ENCODE peak calls at places on chromosomes 2 and 18, in ten cellular contexts. One of them, this sample, is unnamed.
A peak's percentile ranks its signal among the peaks of the same experiment; 100 is the strongest.

GRCh38 chr2:99651930-99652670 is 162.3 kb upstream of the REV1 start:
- DNase-seq in left ventricle myocardium inferior: no peak
- DNase-seq in HCT116: no peak
- DNase-seq in heart right ventricle: no peak
- DNase-seq in astrocyte: peak; percentile 81
- DNase-seq in vagina: no peak
- DNase-seq in mammary epithelial cell: peak; percentile 32
- DNase-seq in tibial artery: no peak
- DNase-seq in cardiac muscle cell: no peak
- DNase-seq in gastrocnemius medialis: no peak
- DNase-seq in this sample: no peak

GRCh38 chr2:116057538-116057937 is 1615.1 kb downstream of the DPP10 start:
- DNase-seq in left ventricle myocardium inferior: no peak
- DNase-seq in HCT116: no peak
- DNase-seq in heart right ventricle: no peak
- DNase-seq in astrocyte: no peak
- DNase-seq in vagina: no peak
- DNase-seq in mammary epithelial cell: no peak
- DNase-seq in tibial artery: no peak
- DNase-seq in cardiac muscle cell: no peak
- DNase-seq in gastrocnemius medialis: no peak
- DNase-seq in this sample: no peak

GRCh38 chr2:96815326-96816126 is 542 bp upstream of the CNNM3 start:
- DNase-seq in left ventricle myocardium inferior: no peak
- DNase-seq in HCT116: no peak
- DNase-seq in heart right ventricle: no peak
- DNase-seq in astrocyte: peak; percentile 43
- DNase-seq in vagina: no peak
- DNase-seq in mammary epithelial cell: peak; percentile 11
- DNase-seq in tibial artery: peak; percentile 42
- DNase-seq in cardiac muscle cell: no peak
- DNase-seq in gastrocnemius medialis: peak; percentile 27
- DNase-seq in this sample: no peak

GRCh38 chr18:9215221-9215933 is 78.8 kb downstream of the ANKRD12 start:
- DNase-seq in left ventricle myocardium inferior: no peak
- DNase-seq in HCT116: no peak
- DNase-seq in heart right ventricle: no peak
- DNase-seq in astrocyte: no peak
- DNase-seq in vagina: no peak
- DNase-seq in mammary epithelial cell: no peak
- DNase-seq in tibial artery: no peak
- DNase-seq in cardiac muscle cell: no peak
- DNase-seq in gastrocnemius medialis: no peak
- DNase-seq in this sample: no peak

GRCh38 chr18:62637807-62638687 is 77.3 kb upstream of the PHLPP1 start:
- DNase-seq in left ventricle myocardium inferior: no peak
- DNase-seq in HCT116: peak; percentile 44
- DNase-seq in heart right ventricle: no peak
- DNase-seq in astrocyte: no peak
- DNase-seq in vagina: no peak
- DNase-seq in mammary epithelial cell: peak; percentile 9
- DNase-seq in tibial artery: no peak
- DNase-seq in cardiac muscle cell: peak; percentile 16
- DNase-seq in gastrocnemius medialis: no peak
- DNase-seq in this sample: no peak

GRCh38 chr2:172038604-172039003 is 38.9 kb downstream of the METAP1D start:
- DNase-seq in left ventricle myocardium inferior: no peak
- DNase-seq in HCT116: no peak
- DNase-seq in heart right ventricle: no peak
- DNase-seq in astrocyte: peak; percentile 45
- DNase-seq in vagina: no peak
- DNase-seq in mammary epithelial cell: peak; percentile 88
- DNase-seq in tibial artery: no peak
- DNase-seq in cardiac muscle cell: no peak
- DNase-seq in gastrocnemius medialis: no peak
- DNase-seq in this sample: no peak

GRCh38 chr18:32383040-32383819 is 87.5 kb downstream of the GAREM1 start:
- DNase-seq in left ventricle myocardium inferior: no peak
- DNase-seq in HCT116: peak; percentile 69
- DNase-seq in heart right ventricle: no peak
- DNase-seq in astrocyte: peak; percentile 91
- DNase-seq in vagina: no peak
- DNase-seq in mammary epithelial cell: peak; percentile 99
- DNase-seq in tibial artery: no peak
- DNase-seq in cardiac muscle cell: no peak
- DNase-seq in gastrocnemius medialis: no peak
- DNase-seq in this sample: no peak

GRCh38 chr2:69988086-69988635 is 26.7 kb upstream of the ASPRV1 start:
- DNase-seq in left ventricle myocardium inferior: no peak
- DNase-seq in HCT116: no peak
- DNase-seq in heart right ventricle: no peak
- DNase-seq in astrocyte: no peak
- DNase-seq in vagina: no peak
- DNase-seq in mammary epithelial cell: no peak
- DNase-seq in tibial artery: no peak
- DNase-seq in cardiac muscle cell: no peak
- DNase-seq in gastrocnemius medialis: no peak
- DNase-seq in this sample: no peak

GRCh38 chr2:240347373-240347940 is 88.0 kb upstream of the GPC1 start:
- DNase-seq in left ventricle myocardium inferior: no peak
- DNase-seq in HCT116: no peak
- DNase-seq in heart right ventricle: no peak
- DNase-seq in astrocyte: no peak
- DNase-seq in vagina: no peak
- DNase-seq in mammary epithelial cell: no peak
- DNase-seq in tibial artery: no peak
- DNase-seq in cardiac muscle cell: no peak
- DNase-seq in gastrocnemius medialis: no peak
- DNase-seq in this sample: peak; percentile 49

GRCh38 chr2:240347949-240348500 is 87.4 kb upstream of the GPC1 start:
- DNase-seq in left ventricle myocardium inferior: no peak
- DNase-seq in HCT116: no peak
- DNase-seq in heart right ventricle: no peak
- DNase-seq in astrocyte: no peak
- DNase-seq in vagina: no peak
- DNase-seq in mammary epithelial cell: no peak
- DNase-seq in tibial artery: no peak
- DNase-seq in cardiac muscle cell: no peak
- DNase-seq in gastrocnemius medialis: no peak
- DNase-seq in this sample: no peak

GRCh38 chr2:240350006-240350355 is 85.5 kb upstream of the GPC1 start:
- DNase-seq in left ventricle myocardium inferior: no peak
- DNase-seq in HCT116: no peak
- DNase-seq in heart right ventricle: no peak
- DNase-seq in astrocyte: no peak
- DNase-seq in vagina: no peak
- DNase-seq in mammary epithelial cell: no peak
- DNase-seq in tibial artery: no peak
- DNase-seq in cardiac muscle cell: no peak
- DNase-seq in gastrocnemius medialis: no peak
- DNase-seq in this sample: peak; percentile 45

GRCh38 chr2:240349133-240350005 is 86.1 kb upstream of the GPC1 start:
- DNase-seq in left ventricle myocardium inferior: no peak
- DNase-seq in HCT116: no peak
- DNase-seq in heart right ventricle: no peak
- DNase-seq in astrocyte: no peak
- DNase-seq in vagina: no peak
- DNase-seq in mammary epithelial cell: no peak
- DNase-seq in tibial artery: no peak
- DNase-seq in cardiac muscle cell: no peak
- DNase-seq in gastrocnemius medialis: no peak
- DNase-seq in this sample: no peak

GRCh38 chr2:240348522-240348921 is 86.9 kb upstream of the GPC1 start:
- DNase-seq in left ventricle myocardium inferior: no peak
- DNase-seq in HCT116: no peak
- DNase-seq in heart right ventricle: no peak
- DNase-seq in astrocyte: no peak
- DNase-seq in vagina: no peak
- DNase-seq in mammary epithelial cell: peak; percentile 24
- DNase-seq in tibial artery: no peak
- DNase-seq in cardiac muscle cell: no peak
- DNase-seq in gastrocnemius medialis: peak; percentile 89
- DNase-seq in this sample: peak; percentile 55
- H3K27me3 ChIP-seq in left ventricle myocardium inferior: peaks cover 5% of the 10 kb centered on the region
- H3K27me3 ChIP-seq in HCT116: no peaks in the 10 kb centered on the region
- H3K27me3 ChIP-seq in heart right ventricle: no peaks in the 10 kb centered on the region
- H3K27me3 ChIP-seq in astrocyte: peaks cover 7% of the 10 kb centered on the region
- H3K27me3 ChIP-seq in vagina: no peaks in the 10 kb centered on the region
- H3K27me3 ChIP-seq in mammary epithelial cell: no peaks in the 10 kb centered on the region
- H3K27me3 ChIP-seq in tibial artery: no peaks in the 10 kb centered on the region
- H3K27me3 ChIP-seq in cardiac muscle cell: no peaks in the 10 kb centered on the region
- H3K27me3 ChIP-seq in gastrocnemius medialis: no peaks in the 10 kb centered on the region
- H3K27me3 ChIP-seq in this sample: no peaks in the 10 kb centered on the region

DNA sequence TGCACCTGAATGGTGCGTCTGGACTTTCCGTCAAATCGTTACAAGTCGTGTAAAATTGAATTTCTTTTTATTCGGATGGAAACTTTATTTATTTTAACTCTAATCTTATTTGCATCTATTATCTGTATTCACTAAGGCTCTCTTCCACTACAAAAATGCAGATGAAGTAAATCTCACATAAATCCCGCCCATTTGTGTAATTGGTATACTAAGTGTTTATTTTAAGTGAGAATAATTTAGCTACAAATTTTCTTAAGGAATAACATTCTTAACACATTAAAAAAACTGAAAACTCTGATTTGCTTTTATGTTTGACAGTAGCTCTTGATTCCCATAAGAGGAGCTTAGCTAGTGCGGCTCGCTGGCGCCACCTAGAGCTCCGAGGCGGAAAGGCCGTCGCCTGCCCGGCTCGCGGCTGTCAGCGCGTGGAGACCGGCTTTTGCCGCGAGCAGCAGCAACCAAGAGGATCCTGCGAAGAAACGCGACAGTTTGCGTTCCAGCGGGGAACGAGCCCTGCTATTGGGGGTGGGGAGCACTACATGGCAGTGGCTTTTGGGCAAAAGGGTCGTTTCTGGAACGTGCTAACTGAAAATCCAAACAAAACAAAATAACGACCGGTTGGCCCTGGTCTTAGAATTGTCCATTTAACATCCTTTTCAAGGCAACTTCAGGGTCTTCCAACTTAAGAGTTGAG is 6.7 kb downstream of the SP9 start:
- DNase-seq in left ventricle myocardium inferior: peak; percentile 87
- DNase-seq in HCT116: peak; percentile 58
- DNase-seq in heart right ventricle: peak; percentile 90
- DNase-seq in astrocyte: peak; percentile 46
- DNase-seq in vagina: no peak
- DNase-seq in mammary epithelial cell: peak; percentile 73
- DNase-seq in tibial artery: peak; percentile 82
- DNase-seq in cardiac muscle cell: peak; percentile 89
- DNase-seq in gastrocnemius medialis: peak; percentile 75
- DNase-seq in this sample: peak; percentile 89
- H3K4me1 ChIP-seq in left ventricle myocardium inferior: peaks cover 55% of the 10 kb centered on the region
- H3K4me1 ChIP-seq in HCT116: no peaks in the 10 kb centered on the region
- H3K4me1 ChIP-seq in heart right ventricle: peaks cover 53% of the 10 kb centered on the region
- H3K4me1 ChIP-seq in astrocyte: peaks cover 6% of the 10 kb centered on the region
- H3K4me1 ChIP-seq in vagina: peaks cover 41% of the 10 kb centered on the region
- H3K4me1 ChIP-seq in mammary epithelial cell: peaks cover 39% of the 10 kb centered on the region
- H3K4me1 ChIP-seq in tibial artery: peaks cover 40% of the 10 kb centered on the region
- H3K4me1 ChIP-seq in cardiac muscle cell: peaks cover 12% of the 10 kb centered on the region
- H3K4me1 ChIP-seq in gastrocnemius medialis: peaks cover 18% of the 10 kb centered on the region
- H3K4me1 ChIP-seq in this sample: peaks cover 19% of the 10 kb centered on the region

GRCh38 chr2:196480653-196481322 is 158.7 kb upstream of the CCDC150 start:
- DNase-seq in left ventricle myocardium inferior: no peak
- DNase-seq in HCT116: no peak
- DNase-seq in heart right ventricle: no peak
- DNase-seq in astrocyte: peak; percentile 20
- DNase-seq in vagina: no peak
- DNase-seq in mammary epithelial cell: no peak
- DNase-seq in tibial artery: no peak
- DNase-seq in cardiac muscle cell: no peak
- DNase-seq in gastrocnemius medialis: no peak
- DNase-seq in this sample: no peak

GRCh38 chr2:196486145-196486544 is 153.4 kb upstream of the CCDC150 start:
- DNase-seq in left ventricle myocardium inferior: no peak
- DNase-seq in HCT116: no peak
- DNase-seq in heart right ventricle: no peak
- DNase-seq in astrocyte: no peak
- DNase-seq in vagina: no peak
- DNase-seq in mammary epithelial cell: no peak
- DNase-seq in tibial artery: no peak
- DNase-seq in cardiac muscle cell: no peak
- DNase-seq in gastrocnemius medialis: no peak
- DNase-seq in this sample: no peak

GRCh38 chr2:196479350-196479749 is 160.2 kb upstream of the CCDC150 start:
- DNase-seq in left ventricle myocardium inferior: no peak
- DNase-seq in HCT116: no peak
- DNase-seq in heart right ventricle: no peak
- DNase-seq in astrocyte: peak; percentile 85
- DNase-seq in vagina: no peak
- DNase-seq in mammary epithelial cell: peak; percentile 40
- DNase-seq in tibial artery: peak; percentile 34
- DNase-seq in cardiac muscle cell: no peak
- DNase-seq in gastrocnemius medialis: no peak
- DNase-seq in this sample: no peak

GRCh38 chr2:196481323-196481695 is 158.2 kb upstream of the CCDC150 start:
- DNase-seq in left ventricle myocardium inferior: no peak
- DNase-seq in HCT116: no peak
- DNase-seq in heart right ventricle: no peak
- DNase-seq in astrocyte: peak; percentile 26
- DNase-seq in vagina: no peak
- DNase-seq in mammary epithelial cell: peak; percentile 19
- DNase-seq in tibial artery: no peak
- DNase-seq in cardiac muscle cell: no peak
- DNase-seq in gastrocnemius medialis: no peak
- DNase-seq in this sample: no peak

DNA sequence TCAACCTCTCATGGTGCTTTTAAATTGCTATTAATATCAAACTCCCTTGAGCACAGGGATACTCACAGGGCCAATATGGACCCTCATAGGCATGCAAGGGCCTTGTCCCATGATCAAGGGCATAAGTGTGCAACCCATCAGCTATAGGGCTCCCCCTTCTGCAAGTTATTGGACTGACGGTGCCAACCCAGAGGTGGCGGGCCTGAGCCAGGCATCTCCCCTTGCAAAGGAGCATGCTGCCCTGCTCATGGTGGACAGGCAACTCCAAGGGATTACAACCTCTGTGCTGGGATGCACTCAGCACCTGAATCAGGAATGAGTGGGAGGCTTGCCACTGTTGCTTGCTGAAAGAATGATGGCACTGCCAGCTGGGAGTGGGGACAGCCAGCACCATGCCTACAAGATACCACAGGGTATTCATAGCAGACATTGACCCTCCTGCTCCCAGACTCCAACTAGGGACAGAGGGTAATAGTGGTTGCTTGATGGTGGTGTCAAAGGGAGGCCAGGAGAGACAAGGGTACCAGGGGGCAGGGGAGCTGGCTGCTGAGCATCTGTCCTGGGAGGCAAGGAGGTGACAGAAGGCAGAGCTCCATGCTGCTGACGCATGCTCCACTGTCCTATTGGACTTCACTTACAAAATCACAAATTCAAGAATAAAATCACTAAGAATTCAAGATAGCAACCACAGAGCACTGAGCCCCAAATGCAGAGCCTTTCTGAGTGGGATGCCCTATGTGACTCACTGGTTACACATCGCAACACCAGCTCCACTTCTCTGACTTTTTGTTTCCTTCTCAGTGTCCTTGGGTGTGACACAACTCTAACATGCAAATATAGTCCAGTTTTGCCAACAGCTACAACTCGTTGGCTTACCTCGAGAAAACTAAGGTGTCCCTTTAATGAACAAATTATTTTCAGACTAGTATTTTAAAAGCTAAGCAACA is 157.1 kb upstream of the CCDC150 start:
- DNase-seq in left ventricle myocardium inferior: no peak
- DNase-seq in HCT116: no peak
- DNase-seq in heart right ventricle: no peak
- DNase-seq in astrocyte: peak; percentile 55
- DNase-seq in vagina: no peak
- DNase-seq in mammary epithelial cell: no peak
- DNase-seq in tibial artery: no peak
- DNase-seq in cardiac muscle cell: no peak
- DNase-seq in gastrocnemius medialis: no peak
- DNase-seq in this sample: no peak
- TF ChIP-seq CTCF in left ventricle myocardium inferior: no peak
- TF ChIP-seq CTCF in HCT116: no peak
- TF ChIP-seq CTCF in heart right ventricle: no peak
- TF ChIP-seq CTCF in astrocyte: no peak
- TF ChIP-seq CTCF in vagina: no peak
- TF ChIP-seq CTCF in mammary epithelial cell: no peak
- TF ChIP-seq CTCF in tibial artery: no peak
- TF ChIP-seq CTCF in cardiac muscle cell: no peak
- TF ChIP-seq CTCF in gastrocnemius medialis: no peak
- TF ChIP-seq CTCF in this sample: no peak

DNA sequence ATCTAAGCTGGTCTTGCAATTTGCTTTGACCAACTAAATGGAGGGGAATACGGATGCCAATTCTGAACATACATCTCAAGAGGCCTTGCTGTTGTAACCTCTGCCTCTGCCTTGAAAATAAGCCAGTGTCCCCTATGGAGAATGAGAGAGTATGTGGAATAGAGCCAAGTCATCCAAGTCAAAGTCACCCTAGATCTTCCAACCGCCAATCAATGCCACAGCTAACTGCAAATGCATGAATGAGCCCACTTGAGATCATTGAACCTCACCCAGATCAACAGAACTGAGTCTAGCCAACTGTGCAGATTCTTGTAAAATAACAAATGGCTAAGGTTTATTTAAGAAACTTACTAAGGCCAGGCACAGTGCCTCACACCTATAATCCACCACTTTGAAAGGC is 139.8 kb upstream of the TANK start:
- DNase-seq in left ventricle myocardium inferior: no peak
- DNase-seq in HCT116: no peak
- DNase-seq in heart right ventricle: no peak
- DNase-seq in astrocyte: no peak
- DNase-seq in vagina: no peak
- DNase-seq in mammary epithelial cell: no peak
- DNase-seq in tibial artery: no peak
- DNase-seq in cardiac muscle cell: no peak
- DNase-seq in gastrocnemius medialis: no peak
- DNase-seq in this sample: no peak
- H3K27me3 ChIP-seq in left ventricle myocardium inferior: no peaks in the 10 kb centered on the region
- H3K27me3 ChIP-seq in HCT116: no peaks in the 10 kb centered on the region
- H3K27me3 ChIP-seq in heart right ventricle: no peaks in the 10 kb centered on the region
- H3K27me3 ChIP-seq in astrocyte: no peaks in the 10 kb centered on the region
- H3K27me3 ChIP-seq in vagina: no peaks in the 10 kb centered on the region
- H3K27me3 ChIP-seq in mammary epithelial cell: no peaks in the 10 kb centered on the region
- H3K27me3 ChIP-seq in tibial artery: no peaks in the 10 kb centered on the region
- H3K27me3 ChIP-seq in cardiac muscle cell: no peaks in the 10 kb centered on the region
- H3K27me3 ChIP-seq in gastrocnemius medialis: no peaks in the 10 kb centered on the region
- H3K27me3 ChIP-seq in this sample: no peaks in the 10 kb centered on the region